ENCODE peak calls at places on chromosomes 4 and X, in eight cellular contexts. One of them, this sample, is unnamed.
A peak's percentile ranks its signal among the peaks of the same experiment; 100 is the strongest.

GRCh38 chr4:121696140-121696640 is 590 bp downstream of the ANXA5 start:
- DNase-seq in GM23338: peak; percentile 60
- DNase-seq in epithelial cell of esophagus: peak; percentile 69
- DNase-seq in mammary epithelial cell: peak; percentile 82
- DNase-seq in OCI-LY7: peak; percentile 39
- DNase-seq in left lung: peak; percentile 85
- DNase-seq in epithelial cell of proximal tubule: no peak
- DNase-seq in cardiac fibroblast: peak; percentile 91
- DNase-seq in this sample: peak; percentile 91

GRCh38 chrX:74540635-74541249 is 73.7 kb downstream of the RLIM start:
- DNase-seq in left lung: no peak
- DNase-seq in OCI-LY7: no peak
- DNase-seq in epithelial cell of esophagus: peak; percentile 36
- DNase-seq in epithelial cell of proximal tubule: no peak
- DNase-seq in mammary epithelial cell: peak; percentile 42
- DNase-seq in cardiac fibroblast: no peak
- DNase-seq in GM23338: no peak
- DNase-seq in this sample: no peak

GRCh38 chr4:70183168-70183939 is 12.2 kb upstream of the ODAM start:
- DNase-seq in epithelial cell of esophagus: peak; percentile 71
- DNase-seq in cardiac fibroblast: peak; percentile 67
- DNase-seq in GM23338: peak; percentile 83
- DNase-seq in left lung: no peak
- DNase-seq in epithelial cell of proximal tubule: no peak
- DNase-seq in OCI-LY7: peak; percentile 62
- DNase-seq in mammary epithelial cell: peak; percentile 10
- DNase-seq in this sample: peak; percentile 66

GRCh38 chr4:34644716-34645115 is 1599.6 kb downstream of the ARAP2 start:
- DNase-seq in left lung: no peak
- DNase-seq in epithelial cell of proximal tubule: no peak
- DNase-seq in epithelial cell of esophagus: no peak
- DNase-seq in mammary epithelial cell: no peak
- DNase-seq in OCI-LY7: no peak
- DNase-seq in GM23338: no peak
- DNase-seq in cardiac fibroblast: no peak
- DNase-seq in this sample: no peak

GRCh38 chr4:148445903-148446261 is 3.7 kb upstream of the NR3C2 start:
- DNase-seq in epithelial cell of proximal tubule: no peak
- DNase-seq in mammary epithelial cell: no peak
- DNase-seq in left lung: no peak
- DNase-seq in OCI-LY7: no peak
- DNase-seq in cardiac fibroblast: no peak
- DNase-seq in GM23338: peak; percentile 13
- DNase-seq in epithelial cell of esophagus: no peak
- DNase-seq in this sample: no peak

GRCh38 chr4:8729408-8730149 is 137.0 kb downstream of the CPZ start:
- DNase-seq in mammary epithelial cell: no peak
- DNase-seq in left lung: peak; percentile 14
- DNase-seq in cardiac fibroblast: no peak
- DNase-seq in epithelial cell of esophagus: no peak
- DNase-seq in GM23338: no peak
- DNase-seq in OCI-LY7: no peak
- DNase-seq in epithelial cell of proximal tubule: no peak
- DNase-seq in this sample: no peak

GRCh38 chr4:117134386-117134785 is 49.0 kb upstream of the TRAM1L1 start:
- DNase-seq in cardiac fibroblast: peak; percentile 33
- DNase-seq in epithelial cell of proximal tubule: peak; percentile 93
- DNase-seq in epithelial cell of esophagus: peak; percentile 61
- DNase-seq in left lung: no peak
- DNase-seq in mammary epithelial cell: peak; percentile 71
- DNase-seq in OCI-LY7: no peak
- DNase-seq in GM23338: peak; percentile 76
- DNase-seq in this sample: peak; percentile 48

GRCh38 chr4:11182586-11183357 is 245.9 kb downstream of the HS3ST1 start:
- DNase-seq in epithelial cell of proximal tubule: no peak
- DNase-seq in cardiac fibroblast: peak; percentile 36
- DNase-seq in epithelial cell of esophagus: peak; percentile 73
- DNase-seq in left lung: no peak
- DNase-seq in mammary epithelial cell: peak; percentile 48
- DNase-seq in GM23338: no peak
- DNase-seq in OCI-LY7: no peak
- DNase-seq in this sample: peak; percentile 78

GRCh38 chr4:6926681-6927478 is 17.3 kb downstream of the TBC1D14 start:
- DNase-seq in left lung: peak; percentile 83
- DNase-seq in epithelial cell of esophagus: no peak
- DNase-seq in mammary epithelial cell: no peak
- DNase-seq in GM23338: no peak
- DNase-seq in cardiac fibroblast: no peak
- DNase-seq in epithelial cell of proximal tubule: no peak
- DNase-seq in OCI-LY7: no peak
- DNase-seq in this sample: no peak

GRCh38 chr4:108205859-108206258 is 37.1 kb upstream of the LEF1 start:
- DNase-seq in epithelial cell of esophagus: no peak
- DNase-seq in cardiac fibroblast: no peak
- DNase-seq in OCI-LY7: no peak
- DNase-seq in left lung: no peak
- DNase-seq in epithelial cell of proximal tubule: no peak
- DNase-seq in mammary epithelial cell: no peak
- DNase-seq in GM23338: no peak
- DNase-seq in this sample: no peak

GRCh38 chr4:128513664-128514484 is 226.3 kb upstream of the PGRMC2 start:
- DNase-seq in left lung: no peak
- DNase-seq in GM23338: no peak
- DNase-seq in OCI-LY7: no peak
- DNase-seq in cardiac fibroblast: peak; percentile 58
- DNase-seq in mammary epithelial cell: no peak
- DNase-seq in epithelial cell of proximal tubule: no peak
- DNase-seq in epithelial cell of esophagus: no peak
- DNase-seq in this sample: peak; percentile 75

GRCh38 chrX:46770006-46770816 is 11.3 kb upstream of the SLC9A7 start:
- DNase-seq in GM23338: no peak
- DNase-seq in left lung: no peak
- DNase-seq in mammary epithelial cell: peak; percentile 16
- DNase-seq in epithelial cell of esophagus: peak; percentile 11
- DNase-seq in epithelial cell of proximal tubule: no peak
- DNase-seq in OCI-LY7: no peak
- DNase-seq in cardiac fibroblast: peak; percentile 75
- DNase-seq in this sample: peak; percentile 61

GRCh38 chr4:19844436-19844835 is 407.3 kb upstream of the SLIT2 start:
- DNase-seq in epithelial cell of proximal tubule: no peak
- DNase-seq in mammary epithelial cell: no peak
- DNase-seq in GM23338: no peak
- DNase-seq in left lung: peak; percentile 37
- DNase-seq in OCI-LY7: no peak
- DNase-seq in cardiac fibroblast: peak; percentile 49
- DNase-seq in epithelial cell of esophagus: no peak
- DNase-seq in this sample: peak; percentile 38

GRCh38 chr4:5409980-5410618 is 298.3 kb downstream of the EVC2 start:
- DNase-seq in epithelial cell of proximal tubule: no peak
- DNase-seq in OCI-LY7: no peak
- DNase-seq in GM23338: peak; percentile 48
- DNase-seq in epithelial cell of esophagus: no peak
- DNase-seq in cardiac fibroblast: no peak
- DNase-seq in left lung: no peak
- DNase-seq in mammary epithelial cell: peak; percentile 4
- DNase-seq in this sample: no peak

GRCh38 chrX:129618997-129619396 is 35.8 kb downstream of the APLN start:
- DNase-seq in mammary epithelial cell: no peak
- DNase-seq in epithelial cell of esophagus: no peak
- DNase-seq in GM23338: no peak
- DNase-seq in left lung: no peak
- DNase-seq in epithelial cell of proximal tubule: no peak
- DNase-seq in OCI-LY7: no peak
- DNase-seq in cardiac fibroblast: no peak
- DNase-seq in this sample: no peak

DNA sequence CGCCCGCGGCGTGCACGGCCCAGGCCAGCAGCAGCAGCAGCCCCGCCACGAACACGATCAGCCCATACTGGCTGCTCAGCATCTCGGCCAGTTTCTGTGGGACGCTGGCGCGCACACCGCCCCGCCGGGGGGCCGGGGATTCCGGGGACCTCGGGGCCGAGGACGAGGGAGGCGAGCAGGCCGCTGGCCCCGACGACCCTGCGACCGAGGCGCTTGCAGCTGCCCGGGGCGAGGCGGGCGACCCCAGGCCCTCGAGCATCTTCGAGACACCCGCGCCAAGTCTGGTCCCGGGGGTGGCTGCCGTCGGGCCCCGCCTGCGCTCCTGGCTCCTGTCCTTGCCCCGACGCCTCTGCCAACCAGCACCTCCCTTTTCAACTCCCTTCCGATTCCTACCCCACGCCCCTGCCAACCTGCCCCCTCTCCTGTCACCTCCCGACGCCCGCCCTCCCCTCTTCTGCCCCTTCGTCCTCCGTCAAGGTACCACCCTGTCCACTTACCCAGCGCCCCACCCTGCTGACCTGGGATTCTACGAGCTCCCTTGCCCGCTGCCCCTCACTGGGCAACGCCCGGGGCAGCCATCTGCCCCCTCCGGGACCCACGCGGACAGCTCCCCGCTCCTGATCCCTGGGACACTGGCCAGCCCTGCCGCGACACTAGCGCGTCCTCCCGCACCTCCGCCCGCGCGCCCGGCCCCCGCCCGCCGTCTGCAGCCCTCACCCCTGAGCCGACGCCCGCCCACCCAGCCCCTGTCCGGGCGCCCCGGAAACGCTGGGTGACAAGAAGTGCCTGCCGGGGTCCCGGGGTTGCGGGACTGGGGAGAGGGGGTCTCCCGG is at the start of gene OTOP1:
- DNase-seq in left lung: no peak
- DNase-seq in GM23338: no peak
- DNase-seq in cardiac fibroblast: no peak
- DNase-seq in epithelial cell of proximal tubule: no peak
- DNase-seq in mammary epithelial cell: no peak
- DNase-seq in OCI-LY7: no peak
- DNase-seq in epithelial cell of esophagus: no peak
- DNase-seq in this sample: no peak
- H3K4me3 ChIP-seq in left lung: no peak within 1 kb of the TSS
- H3K4me3 ChIP-seq in GM23338: peak within 1 kb of the TSS; percentile 49
- H3K4me3 ChIP-seq in cardiac fibroblast: no peak within 1 kb of the TSS
- H3K4me3 ChIP-seq in epithelial cell of proximal tubule: no peak within 1 kb of the TSS
- H3K4me3 ChIP-seq in mammary epithelial cell: no peak within 1 kb of the TSS
- H3K4me3 ChIP-seq in OCI-LY7: no peak within 1 kb of the TSS
- H3K4me3 ChIP-seq in epithelial cell of esophagus: no peak within 1 kb of the TSS
- H3K4me3 ChIP-seq in this sample: no peak within 1 kb of the TSS

GRCh38 chr4:101910786-101911373 is 120.3 kb downstream of the BANK1 start:
- DNase-seq in GM23338: no peak
- DNase-seq in mammary epithelial cell: no peak
- DNase-seq in epithelial cell of proximal tubule: no peak
- DNase-seq in OCI-LY7: no peak
- DNase-seq in cardiac fibroblast: no peak
- DNase-seq in epithelial cell of esophagus: no peak
- DNase-seq in left lung: no peak
- DNase-seq in this sample: no peak

GRCh38 chr4:101911616-101912015 is 121.1 kb downstream of the BANK1 start:
- DNase-seq in OCI-LY7: no peak
- DNase-seq in GM23338: no peak
- DNase-seq in left lung: no peak
- DNase-seq in epithelial cell of esophagus: no peak
- DNase-seq in mammary epithelial cell: no peak
- DNase-seq in cardiac fibroblast: no peak
- DNase-seq in epithelial cell of proximal tubule: no peak
- DNase-seq in this sample: no peak

GRCh38 chr4:101919373-101919977 is 128.9 kb downstream of the BANK1 start:
- DNase-seq in GM23338: no peak
- DNase-seq in mammary epithelial cell: no peak
- DNase-seq in epithelial cell of proximal tubule: no peak
- DNase-seq in cardiac fibroblast: no peak
- DNase-seq in left lung: no peak
- DNase-seq in epithelial cell of esophagus: no peak
- DNase-seq in OCI-LY7: no peak
- DNase-seq in this sample: no peak

GRCh38 chr4:101914761-101915160 is 124.2 kb downstream of the BANK1 start:
- DNase-seq in OCI-LY7: no peak
- DNase-seq in epithelial cell of esophagus: no peak
- DNase-seq in mammary epithelial cell: no peak
- DNase-seq in cardiac fibroblast: no peak
- DNase-seq in GM23338: no peak
- DNase-seq in left lung: no peak
- DNase-seq in epithelial cell of proximal tubule: no peak
- DNase-seq in this sample: no peak
- TF ChIP-seq CTCF in OCI-LY7: no peak
- TF ChIP-seq CTCF in epithelial cell of esophagus: no peak
- TF ChIP-seq CTCF in mammary epithelial cell: no peak
- TF ChIP-seq CTCF in cardiac fibroblast: no peak
- TF ChIP-seq CTCF in GM23338: no peak
- TF ChIP-seq CTCF in left lung: no peak
- TF ChIP-seq CTCF in epithelial cell of proximal tubule: no peak
- TF ChIP-seq CTCF in this sample: no peak

GRCh38 chr4:55083771-55084170 is 41.6 kb downstream of the KDR start:
- DNase-seq in epithelial cell of esophagus: no peak
- DNase-seq in OCI-LY7: no peak
- DNase-seq in cardiac fibroblast: no peak
- DNase-seq in epithelial cell of proximal tubule: no peak
- DNase-seq in left lung: no peak
- DNase-seq in GM23338: no peak
- DNase-seq in mammary epithelial cell: no peak
- DNase-seq in this sample: no peak
- H3K4me3 ChIP-seq in epithelial cell of esophagus: no peak overlapping the region
- H3K4me3 ChIP-seq in OCI-LY7: no peak overlapping the region
- H3K4me3 ChIP-seq in cardiac fibroblast: no peak overlapping the region
- H3K4me3 ChIP-seq in epithelial cell of proximal tubule: no peak overlapping the region
- H3K4me3 ChIP-seq in left lung: no peak overlapping the region
- H3K4me3 ChIP-seq in GM23338: no peak overlapping the region
- H3K4me3 ChIP-seq in mammary epithelial cell: no peak overlapping the region
- H3K4me3 ChIP-seq in this sample: no peak overlapping the region

GRCh38 chr4:14445882-14446281 is 556.4 kb upstream of the CPEB2 start:
- DNase-seq in epithelial cell of proximal tubule: no peak
- DNase-seq in cardiac fibroblast: peak; percentile 22
- DNase-seq in mammary epithelial cell: peak; percentile 87
- DNase-seq in epithelial cell of esophagus: peak; percentile 90
- DNase-seq in GM23338: no peak
- DNase-seq in OCI-LY7: no peak
- DNase-seq in left lung: no peak
- DNase-seq in this sample: no peak

GRCh38 chr4:14446904-14447303 is 555.4 kb upstream of the CPEB2 start:
- DNase-seq in left lung: no peak
- DNase-seq in OCI-LY7: no peak
- DNase-seq in mammary epithelial cell: no peak
- DNase-seq in GM23338: no peak
- DNase-seq in epithelial cell of proximal tubule: no peak
- DNase-seq in cardiac fibroblast: no peak
- DNase-seq in epithelial cell of esophagus: no peak
- DNase-seq in this sample: no peak

GRCh38 chr4:14446311-14446710 is 556.0 kb upstream of the CPEB2 start:
- DNase-seq in left lung: no peak
- DNase-seq in OCI-LY7: no peak
- DNase-seq in epithelial cell of esophagus: peak; percentile 86
- DNase-seq in epithelial cell of proximal tubule: no peak
- DNase-seq in GM23338: no peak
- DNase-seq in mammary epithelial cell: peak; percentile 91
- DNase-seq in cardiac fibroblast: peak; percentile 52
- DNase-seq in this sample: no peak

DNA sequence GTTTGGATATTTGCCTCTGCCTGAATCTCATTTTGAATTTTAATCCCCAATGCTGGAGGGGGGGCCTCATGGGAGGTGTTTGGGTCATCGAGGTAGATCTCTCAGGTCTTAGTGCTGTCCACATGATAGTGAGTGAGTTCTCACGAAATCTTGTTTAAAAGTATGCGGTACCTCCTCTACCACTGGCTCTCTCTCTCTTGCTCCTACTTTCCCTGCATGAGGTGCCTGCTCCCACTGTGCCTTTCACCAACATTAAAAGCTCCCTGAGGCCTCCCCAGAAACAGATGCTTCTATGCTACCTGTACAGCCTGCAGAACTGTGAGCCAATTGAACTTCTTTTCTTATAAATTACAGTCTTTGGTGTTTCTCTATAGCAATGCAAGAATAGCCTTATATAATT is 560.7 kb upstream of the CPEB2 start:
- DNase-seq in GM23338: no peak
- DNase-seq in OCI-LY7: no peak
- DNase-seq in epithelial cell of esophagus: no peak
- DNase-seq in mammary epithelial cell: no peak
- DNase-seq in left lung: no peak
- DNase-seq in cardiac fibroblast: no peak
- DNase-seq in epithelial cell of proximal tubule: no peak
- DNase-seq in this sample: no peak
- TF ChIP-seq CTCF in GM23338: no peak
- TF ChIP-seq CTCF in OCI-LY7: no peak
- TF ChIP-seq CTCF in epithelial cell of esophagus: no peak
- TF ChIP-seq CTCF in mammary epithelial cell: no peak
- TF ChIP-seq CTCF in left lung: no peak
- TF ChIP-seq CTCF in cardiac fibroblast: no peak
- TF ChIP-seq CTCF in epithelial cell of proximal tubule: no peak
- TF ChIP-seq CTCF in this sample: no peak